ENCODE peak calls at places on chromosomes 16 and 17, in eight cellular contexts. M, X, Z, U, Y, V, W and G are unnamed samples.

GRCh38 chr16:66335704-66336329 is 30.7 kb upstream of the CDH5 start:
- DNase-seq in Z (no peak), Y (no peak), M (no peak), W (peak), U (no peak), X (no peak), V (no peak), G (no peak)

GRCh38 chr17:72754513-72754912 is 338.0 kb downstream of the SLC39A11 start:
- DNase-seq in W (peak), U (no peak), Y (no peak), Z (no peak), X (no peak), V (no peak), M (no peak), G (no peak)

GRCh38 chr17:66772148-66772812 is 62.6 kb upstream of the CACNG5 start:
- DNase-seq in W (no peak), Y (no peak), V (no peak), Z (no peak), M (no peak), X (no peak), U (no peak), G (no peak)

GRCh38 chr17:17324616-17325015 is 21.4 kb downstream of the NT5M start:
- DNase-seq in X (no peak), V (no peak), M (no peak), Z (no peak), Y (no peak), U (no peak), W (no peak), G (no peak)

GRCh38 chr16:85586360-85587145 is 26.6 kb upstream of the GSE1 start:
- DNase-seq in M (no peak), V (no peak), Z (no peak), U (no peak), Y (no peak), X (no peak), W (peak), G (no peak)

GRCh38 chr16:81237282-81237681 is 1.2 kb upstream of the BCO1 start:
- DNase-seq in U (no peak), W (no peak), Z (peak), X (no peak), Y (no peak), V (no peak), M (no peak), G (no peak)

GRCh38 chr17:66976379-66976663 is 11.8 kb downstream of the CACNG4 start:
- DNase-seq in Y (no peak), X (no peak), U (no peak), V (no peak), M (no peak), W (no peak), Z (no peak), G (no peak)

GRCh38 chr17:41802961-41803682 is 8.6 kb downstream of the P3H4 start:
- DNase-seq in Y (no peak), X (no peak), U (no peak), Z (peak), W (no peak), M (no peak), V (no peak), G (no peak)

GRCh38 chr16:18816286-18816685 is 14.9 kb upstream of the ARL6IP1 start:
- DNase-seq in V (no peak), W (no peak), X (no peak), U (no peak), M (no peak), Z (no peak), Y (no peak), G (no peak)

GRCh38 chr17:45102856-45103255 is 29.5 kb downstream of the PLCD3 start:
- DNase-seq in V (no peak), X (no peak), W (no peak), Z (no peak), U (no peak), Y (no peak), M (no peak), G (no peak)

GRCh38 chr17:63842173-63842539 is 329 bp downstream of the SMARCD2 start:
- DNase-seq in X (peak), V (no peak), W (no peak), M (no peak), Z (peak), U (peak), Y (no peak), G (no peak)

GRCh38 chr16:53435066-53435688 is 906 bp downstream of the RBL2 start:
- DNase-seq in U (peak), Z (peak), X (peak), W (peak), M (peak), Y (peak), V (peak), G (peak)

GRCh38 chr17:79776378-79777165 is 1.4 kb upstream of the CBX2 start:
- DNase-seq in Y (no peak), W (no peak), U (no peak), M (no peak), X (no peak), V (no peak), Z (no peak), G (peak)

GRCh38 chr16:57994778-57995177 is 5.7 kb downstream of the ZNF319 start:
- DNase-seq in U (peak), Y (no peak), X (no peak), W (peak), M (peak), Z (peak), V (peak), G (peak)

GRCh38 chr16:35552763-35553162 is 2093.4 kb downstream of the TP53TG3F start:
- DNase-seq in U (no peak), X (no peak), W (no peak), V (peak), Z (no peak), M (no peak), Y (no peak), G (no peak)

GRCh38 chr17:40373324-40373723 is 8.8 kb upstream of the GJD3 start:
- DNase-seq in Z (no peak), X (no peak), U (no peak), Y (no peak), M (no peak), V (no peak), W (peak), G (no peak)

GRCh38 chr17:40596261-40596919 is 31.1 kb upstream of the CCR7 start:
- DNase-seq in U (no peak), X (no peak), Z (no peak), Y (peak), W (no peak), M (no peak), V (peak), G (no peak)

GRCh38 chr17:746181-746580 is 5.9 kb downstream of the GEMIN4 start:
- DNase-seq in X (no peak), W (no peak), Z (no peak), U (no peak), V (no peak), M (no peak), Y (no peak), G (no peak)

GRCh38 chr16:50103764-50104163 is 38.0 kb downstream of the HEATR3 start:
- DNase-seq in Z (no peak), M (no peak), U (no peak), V (no peak), Y (no peak), W (no peak), X (no peak), G (no peak)

GRCh38 chr17:63433746-63434591 is 12.1 kb downstream of the CYB561 start:
- DNase-seq in W (peak), M (peak), V (peak), Y (peak), Z (peak), U (peak), X (no peak), G (no peak)

GRCh38 chr16:12902511-12903324 is 1.3 kb downstream of the SHISA9 start:
- DNase-seq in Y (no peak), X (peak), V (no peak), Z (no peak), M (no peak), W (no peak), U (no peak), G (peak)

GRCh38 chr17:7560172-7561027 is 1.3 kb upstream of the SENP3 start:
- DNase-seq in Y (no peak), M (peak), X (peak), U (peak), W (peak), V (peak), Z (peak), G (peak)

GRCh38 chr17:44557653-44558285 is 485 bp downstream of the FZD2 start:
- DNase-seq in U (peak), V (no peak), Y (no peak), W (peak), Z (no peak), X (peak), M (no peak), G (peak)

GRCh38 chr16:57019746-57020145 is 30.4 kb downstream of the NLRC5 start:
- DNase-seq in U (no peak), W (no peak), V (no peak), Y (no peak), Z (no peak), M (no peak), X (no peak), G (no peak)

GRCh38 chr16:6602401-6602800 is 730.2 kb upstream of the RBFOX1 start:
- DNase-seq in V (no peak), W (no peak), X (no peak), M (no peak), U (no peak), Z (no peak), Y (no peak), G (no peak)

GRCh38 chr16:27639588-27640276 is 89.8 kb downstream of the KATNIP start:
- DNase-seq in W (peak), U (no peak), Z (peak), Y (no peak), M (no peak), V (peak), X (peak), G (peak)

GRCh38 chr16:49704586-49705155 is 151.2 kb downstream of the ZNF423 start:
- DNase-seq in X (no peak), Z (no peak), Y (no peak), W (no peak), V (no peak), M (no peak), U (no peak), G (peak)

GRCh38 chr17:21452377-21453143 is 76.4 kb downstream of the KCNJ12 start:
- DNase-seq in W (peak), V (peak), Y (no peak), Z (peak), U (peak), X (peak), M (peak), G (peak)

GRCh38 chr16:9219811-9220210 is 128.4 kb downstream of the HAPSTR1 start:
- DNase-seq in U (no peak), X (no peak), V (no peak), Z (no peak), Y (no peak), W (no peak), M (no peak), G (peak)

GRCh38 chr17:48723555-48724239 is 712 bp downstream of the PRAC2 start:
- DNase-seq in Z (peak), V (no peak), W (no peak), M (no peak), Y (no peak), X (peak), U (no peak), G (peak)

GRCh38 chr16:23595951-23596720 is at the start of gene NDUFAB1:
- DNase-seq in Z (peak), M (peak), U (peak), V (peak), W (peak), X (peak), Y (peak), G (peak)

GRCh38 chr16:23594186-23594585 is 1.9 kb downstream of the NDUFAB1 start:
- DNase-seq in M (no peak), X (no peak), Y (no peak), Z (no peak), U (no peak), W (no peak), V (no peak), G (no peak)

GRCh38 chr16:23595246-23595950 is 718 bp downstream of the NDUFAB1 start:
- DNase-seq in X (no peak), Z (peak), V (peak), W (no peak), Y (no peak), M (no peak), U (no peak), G (no peak)

GRCh38 chr16:23597003-23597756 is 1.1 kb upstream of the NDUFAB1 start:
- DNase-seq in Z (no peak), U (no peak), V (peak), M (no peak), Y (no peak), W (no peak), X (peak), G (peak)
- TF ChIP-seq CTCF in Z (no peak), U (no peak), V (peak), M (no peak), Y (no peak), W (peak), X (peak), G (peak)

GRCh38 chr16:84041421-84041820 is 1.2 kb downstream of the SLC38A8 start:
- DNase-seq in V (no peak), W (no peak), M (no peak), U (no peak), Y (no peak), X (no peak), Z (no peak), G (no peak)

GRCh38 chr16:84042308-84042878 is at the start of gene SLC38A8:
- DNase-seq in X (no peak), W (no peak), M (no peak), Z (no peak), Y (no peak), V (no peak), U (no peak), G (no peak)

GRCh38 chr16:84040823-84041391 is 1.7 kb downstream of the SLC38A8 start:
- DNase-seq in Y (no peak), Z (no peak), V (no peak), M (no peak), W (no peak), U (no peak), X (no peak), G (peak)

GRCh38 chr16:84042879-84043485 is 387 bp upstream of the SLC38A8 start:
- DNase-seq in V (peak), Y (no peak), M (no peak), U (no peak), W (no peak), Z (no peak), X (no peak), G (peak)

DNA sequence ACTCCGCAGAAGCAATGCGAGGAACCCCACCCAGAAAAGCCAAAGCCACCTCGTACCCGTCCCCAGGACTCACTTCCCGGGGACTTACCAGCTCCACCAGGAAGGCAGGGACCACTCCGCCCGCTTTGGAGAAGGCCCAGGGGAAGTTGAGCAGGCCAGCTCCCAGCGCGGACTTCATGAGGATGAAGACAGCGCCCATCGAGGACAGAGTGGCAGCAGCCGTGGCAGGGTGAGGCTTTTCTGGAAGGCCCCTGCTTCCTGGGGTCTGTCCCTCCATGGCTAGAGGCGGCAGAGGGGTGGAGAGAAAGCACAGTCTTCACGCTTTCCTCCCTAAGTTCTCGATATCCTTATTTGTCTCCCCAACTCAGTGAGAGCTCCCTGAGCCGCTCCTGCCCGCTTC is 714 bp downstream of the SLC38A8 start:
- DNase-seq in Z (no peak), V (no peak), W (no peak), X (no peak), Y (no peak), M (no peak), U (no peak), G (no peak)
- H3K27ac ChIP-seq in Z (no peak), V (no peak), W (no peak), X (no peak), Y (no peak), M (no peak), U (no peak), G (no peak)

DNA sequence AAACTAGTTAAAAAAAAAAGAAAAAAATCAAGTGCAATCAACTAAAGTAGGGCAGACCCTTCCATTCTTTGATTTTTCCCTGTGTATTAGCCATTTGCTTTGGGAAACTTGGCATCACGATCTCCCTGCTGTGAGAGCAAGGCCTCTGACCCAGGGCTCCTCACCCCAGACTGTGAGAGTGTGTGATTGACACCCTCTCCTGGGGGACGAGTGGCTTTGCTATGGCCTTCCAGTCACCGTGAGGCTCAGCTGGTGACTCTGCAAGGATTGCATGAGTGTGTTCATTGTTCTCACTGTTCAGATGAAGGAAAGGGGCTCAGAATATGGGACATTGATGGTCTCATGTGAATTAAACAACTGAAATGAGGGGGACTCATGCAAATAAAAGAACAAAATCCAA is 69.0 kb upstream of the BCAR1 start:
- DNase-seq in U (no peak), W (no peak), V (no peak), X (no peak), Y (no peak), Z (no peak), M (no peak), G (peak)
- TF ChIP-seq CTCF in U (no peak), W (no peak), V (no peak), X (peak), Y (no peak), Z (no peak), M (no peak), G (no peak)

GRCh38 chr17:82685291-82685690 is 13.2 kb downstream of the RAB40B start:
- DNase-seq in V (no peak), X (no peak), M (no peak), W (no peak), Z (no peak), Y (no peak), U (no peak), G (no peak)
- H3K27ac ChIP-seq in V (no peak), X (no peak), M (no peak), W (no peak), Z (no peak), Y (no peak), U (no peak), G (no peak)

GRCh38 chr16:3986235-3986544 is 105.7 kb upstream of the CREBBP start:
- DNase-seq in Y (no peak), V (no peak), X (no peak), M (no peak), W (no peak), Z (no peak), U (no peak), G (no peak)

GRCh38 chr16:3993052-3993785 is 112.7 kb upstream of the CREBBP start:
- DNase-seq in Z (no peak), M (no peak), V (no peak), Y (no peak), W (no peak), U (no peak), X (no peak), G (no peak)

GRCh38 chr16:3992297-3993051 is 112.0 kb upstream of the CREBBP start:
- DNase-seq in Z (no peak), W (no peak), X (no peak), V (no peak), U (no peak), M (peak), Y (no peak), G (peak)

GRCh38 chr16:3987231-3987630 is 106.7 kb upstream of the CREBBP start:
- DNase-seq in Y (no peak), X (no peak), Z (no peak), V (no peak), M (no peak), U (no peak), W (no peak), G (no peak)

GRCh38 chr16:3988824-3989223 is 108.3 kb upstream of the CREBBP start:
- DNase-seq in U (no peak), V (no peak), M (no peak), W (no peak), Z (no peak), Y (no peak), X (no peak), G (no peak)
- TF ChIP-seq CTCF in U (no peak), V (no peak), M (no peak), W (no peak), Z (no peak), Y (no peak), X (no peak), G (no peak)

GRCh38 chr17:81020443-81020766 is 14.5 kb upstream of the BAIAP2 start:
- DNase-seq in M (no peak), X (no peak), V (no peak), U (no peak), Z (no peak), W (no peak), Y (no peak), G (no peak)

GRCh38 chr17:81019563-81020442 is 15.1 kb upstream of the BAIAP2 start:
- DNase-seq in U (no peak), Y (no peak), X (no peak), M (no peak), W (no peak), V (peak), Z (no peak), G (no peak)

GRCh38 chr17:81022371-81022729 is 12.6 kb upstream of the BAIAP2 start:
- DNase-seq in U (no peak), V (peak), W (no peak), M (no peak), Z (no peak), Y (no peak), X (no peak), G (no peak)

GRCh38 chr17:81021531-81022370 is 13.2 kb upstream of the BAIAP2 start:
- DNase-seq in Z (no peak), V (no peak), X (no peak), U (no peak), Y (no peak), M (no peak), W (no peak), G (no peak)

DNA sequence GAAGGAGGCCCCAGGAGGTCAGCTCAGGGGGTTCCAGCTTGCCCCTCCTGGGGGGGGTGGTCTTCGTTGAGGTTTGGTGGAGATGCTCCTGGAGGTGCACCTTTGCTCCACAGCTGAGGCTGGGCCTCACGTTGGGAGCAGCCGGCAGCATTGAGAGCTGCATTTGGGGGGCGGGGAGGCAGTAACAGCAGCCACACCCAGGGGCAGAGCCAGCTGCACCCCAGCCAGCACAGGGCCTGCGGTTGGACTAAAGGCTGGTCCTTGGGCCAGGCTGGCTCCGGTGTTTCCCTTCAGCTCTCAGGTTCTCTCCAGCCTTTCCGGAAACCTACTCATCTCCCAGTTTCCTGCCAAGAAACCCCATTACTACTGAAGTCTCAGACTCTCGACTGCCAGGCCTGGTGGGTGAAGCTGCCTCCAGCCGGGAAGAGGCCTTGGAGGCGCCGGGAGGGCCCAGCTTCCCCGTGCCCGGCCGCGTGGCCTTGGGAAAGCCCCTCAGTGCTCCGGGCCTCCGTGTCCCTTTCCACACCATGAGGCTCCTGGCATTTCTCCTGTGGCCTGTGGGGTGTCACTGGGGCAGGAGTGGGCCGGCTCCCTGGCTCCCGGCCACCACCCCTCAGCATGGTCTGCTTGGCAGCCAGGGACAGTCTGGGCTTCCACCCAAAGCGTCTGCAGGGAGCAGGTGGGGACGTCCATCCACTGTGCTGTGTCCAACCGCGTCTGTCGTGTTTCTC is 14.0 kb upstream of the BAIAP2 start:
- DNase-seq in V (peak), M (peak), X (no peak), U (no peak), W (no peak), Y (no peak), Z (peak), G (no peak)
- H3K27ac ChIP-seq in V (peak), M (peak), X (no peak), U (peak), W (no peak), Y (peak), Z (peak), G (no peak)